ENCODE peak calls at places on chromosomes 12 and 14, in ten cellular contexts. V, X, W, Y, N, Z, E, H, L and F are unnamed samples.

GRCh38 chr12:96719671-96720362 is 187.2 kb upstream of the NEDD1 start:
- DNase-seq in V (no peak), X (no peak), W (peak), Y (peak), N (peak), Z (peak), E (no peak), H (no peak), L (peak), F (no peak)

GRCh38 chr12:113903381-113903863 is 62.7 kb downstream of the RBM19 start:
- DNase-seq in V (no peak), X (no peak), W (no peak), Y (peak), N (peak), Z (peak), E (no peak), H (no peak), L (peak), F (no peak)

GRCh38 chr12:12327802-12328201 is 22.2 kb downstream of the MANSC1 start:
- DNase-seq in V (no peak), X (no peak), W (peak), Y (peak), N (peak), Z (peak), E (peak), H (peak), L (peak), F (no peak)

GRCh38 chr14:92610849-92611271 is 97.3 kb downstream of the RIN3 start:
- DNase-seq in V (no peak), X (no peak), W (no peak), Y (no peak), N (no peak), Z (no peak), E (no peak), H (no peak), L (no peak), F (no peak)

GRCh38 chr14:94406910-94407309 is 18.5 kb upstream of the SERPINA1 start:
- DNase-seq in V (no peak), X (no peak), W (no peak), Y (no peak), N (no peak), Z (no peak), E (no peak), H (no peak), L (no peak), F (no peak)

GRCh38 chr14:104558231-104559042 is 21.1 kb upstream of the C14orf180 start:
- DNase-seq in V (no peak), X (no peak), W (no peak), Y (no peak), N (no peak), Z (no peak), E (no peak), H (no peak), L (no peak), F (no peak)

GRCh38 chr12:31887109-31887811 is 72.0 kb upstream of the RESF1 start:
- DNase-seq in V (no peak), X (no peak), W (no peak), Y (no peak), N (no peak), Z (no peak), E (no peak), H (no peak), L (no peak), F (peak)

GRCh38 chr12:107302649-107303386 is 209.5 kb upstream of the CRY1 start:
- DNase-seq in V (no peak), X (no peak), W (peak), Y (no peak), N (no peak), Z (no peak), E (no peak), H (no peak), L (no peak), F (no peak)

GRCh38 chr12:6700646-6701051 is at the start of gene PIANP:
- DNase-seq in V (peak), X (no peak), W (no peak), Y (peak), N (no peak), Z (no peak), E (no peak), H (no peak), L (no peak), F (no peak)

GRCh38 chr14:25050494-25051170 is 685 bp upstream of the STXBP6 start:
- DNase-seq in V (no peak), X (no peak), W (peak), Y (peak), N (peak), Z (peak), E (peak), H (peak), L (peak), F (no peak)

GRCh38 chr14:52692248-52692962 is 3.0 kb downstream of the ERO1A start:
- DNase-seq in V (peak), X (no peak), W (no peak), Y (peak), N (peak), Z (peak), E (no peak), H (no peak), L (peak), F (no peak)

GRCh38 chr12:24195063-24195462 is 245.6 kb upstream of the SOX5 start:
- DNase-seq in V (no peak), X (no peak), W (no peak), Y (no peak), N (no peak), Z (no peak), E (no peak), H (no peak), L (no peak), F (no peak)

GRCh38 chr12:114835031-114835430 is 151.1 kb upstream of the TBX3 start:
- DNase-seq in V (no peak), X (no peak), W (no peak), Y (peak), N (peak), Z (peak), E (peak), H (no peak), L (peak), F (no peak)

GRCh38 chr14:100102156-100102785 is 37.0 kb downstream of the EVL start:
- DNase-seq in V (no peak), X (no peak), W (no peak), Y (no peak), N (no peak), Z (no peak), E (no peak), H (no peak), L (no peak), F (peak)

GRCh38 chr14:102883028-102883953 is 39.2 kb upstream of the AMN start:
- DNase-seq in V (no peak), X (no peak), W (no peak), Y (no peak), N (no peak), Z (no peak), E (no peak), H (no peak), L (no peak), F (peak)

GRCh38 chr12:21940972-21941521 is at the start of gene ABCC9:
- DNase-seq in V (peak), X (no peak), W (peak), Y (peak), N (peak), Z (peak), E (no peak), H (peak), L (peak), F (peak)

GRCh38 chr14:29925106-29925722 is 2.4 kb downstream of the PRKD1 start:
- DNase-seq in V (no peak), X (no peak), W (peak), Y (peak), N (peak), Z (peak), E (no peak), H (no peak), L (peak), F (no peak)

GRCh38 chr12:75452675-75453330 is 27.8 kb upstream of the GLIPR1 start:
- DNase-seq in V (no peak), X (no peak), W (peak), Y (peak), N (peak), Z (peak), E (peak), H (no peak), L (peak), F (no peak)

GRCh38 chr12:113577464-113578121 is 105.9 kb upstream of the LHX5 start:
- DNase-seq in V (no peak), X (no peak), W (no peak), Y (no peak), N (no peak), Z (no peak), E (no peak), H (no peak), L (no peak), F (no peak)

GRCh38 chr12:104456950-104457745 is 400 bp downstream of the CHST11 start:
- DNase-seq in V (peak), X (peak), W (peak), Y (peak), N (peak), Z (peak), E (peak), H (peak), L (peak), F (peak)

GRCh38 chr12:8145754-8146415 is 10.9 kb upstream of the ZNF705A start:
- DNase-seq in V (peak), X (peak), W (no peak), Y (peak), N (peak), Z (peak), E (peak), H (peak), L (peak), F (peak)

GRCh38 chr12:51951843-51952722 is 584 bp downstream of the ACVR1B start:
- DNase-seq in V (peak), X (peak), W (no peak), Y (peak), N (no peak), Z (no peak), E (no peak), H (peak), L (no peak), F (peak)

GRCh38 chr14:24680516-24680915 is 46.5 kb upstream of the GZMB start:
- DNase-seq in V (no peak), X (no peak), W (no peak), Y (no peak), N (no peak), Z (no peak), E (no peak), H (no peak), L (no peak), F (no peak)

GRCh38 chr14:60665178-60665555 is 15.9 kb upstream of the SIX1 start:
- DNase-seq in V (no peak), X (no peak), W (no peak), Y (no peak), N (no peak), Z (no peak), E (no peak), H (no peak), L (no peak), F (no peak)

GRCh38 chr12:127145929-127146789 is 1120.8 kb upstream of the TMEM132C start:
- DNase-seq in V (peak), X (no peak), W (peak), Y (peak), N (peak), Z (peak), E (no peak), H (peak), L (peak), F (peak)

GRCh38 chr12:10215451-10215850 is 2.8 kb downstream of the GABARAPL1 start:
- DNase-seq in V (no peak), X (no peak), W (no peak), Y (no peak), N (no peak), Z (no peak), E (no peak), H (no peak), L (no peak), F (no peak)

DNA sequence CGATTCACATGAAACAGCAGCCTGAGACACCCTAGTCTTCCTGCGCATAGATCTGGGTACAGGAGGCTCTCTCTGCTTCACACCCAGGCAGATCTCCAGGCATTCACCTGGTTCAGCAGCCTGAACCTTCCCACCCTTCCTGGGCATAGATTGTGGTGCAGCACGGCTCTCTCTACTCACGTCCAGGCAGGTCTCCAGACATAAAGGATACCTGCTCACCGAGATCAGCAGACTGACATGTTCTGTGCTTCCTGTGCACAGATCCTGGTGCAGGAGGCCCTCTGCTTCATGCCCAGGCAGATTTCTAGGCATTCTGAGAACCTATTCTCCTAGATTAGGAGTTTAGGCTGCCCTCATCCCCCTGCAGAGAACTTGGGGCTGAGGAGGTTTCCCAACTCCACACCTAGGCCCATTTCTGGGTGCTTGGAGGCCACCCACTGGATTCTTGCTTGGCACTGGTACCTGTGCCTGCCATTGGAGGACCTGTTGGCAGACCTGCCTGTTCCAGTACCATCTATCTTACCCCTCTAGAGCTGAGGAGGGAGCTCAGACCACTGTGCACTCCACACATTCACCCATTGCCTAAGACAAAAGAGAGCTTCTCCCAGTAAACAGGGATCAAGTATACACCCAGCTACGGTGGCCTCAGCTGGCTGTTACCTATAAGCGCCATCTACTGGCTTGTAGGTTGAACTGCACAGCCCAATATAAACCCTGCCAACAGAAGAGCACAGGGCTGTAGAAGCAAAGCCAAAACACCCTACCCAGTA is 28.0 kb upstream of the GARIN6 start:
- DNase-seq in V (peak), X (no peak), W (peak), Y (peak), N (peak), Z (no peak), E (peak), H (no peak), L (peak), F (no peak)
- TF ChIP-seq CTCF in V (peak), X (no peak), W (peak), Y (peak), N (peak), Z (peak), E (peak), H (peak), L (peak), F (no peak)

DNA sequence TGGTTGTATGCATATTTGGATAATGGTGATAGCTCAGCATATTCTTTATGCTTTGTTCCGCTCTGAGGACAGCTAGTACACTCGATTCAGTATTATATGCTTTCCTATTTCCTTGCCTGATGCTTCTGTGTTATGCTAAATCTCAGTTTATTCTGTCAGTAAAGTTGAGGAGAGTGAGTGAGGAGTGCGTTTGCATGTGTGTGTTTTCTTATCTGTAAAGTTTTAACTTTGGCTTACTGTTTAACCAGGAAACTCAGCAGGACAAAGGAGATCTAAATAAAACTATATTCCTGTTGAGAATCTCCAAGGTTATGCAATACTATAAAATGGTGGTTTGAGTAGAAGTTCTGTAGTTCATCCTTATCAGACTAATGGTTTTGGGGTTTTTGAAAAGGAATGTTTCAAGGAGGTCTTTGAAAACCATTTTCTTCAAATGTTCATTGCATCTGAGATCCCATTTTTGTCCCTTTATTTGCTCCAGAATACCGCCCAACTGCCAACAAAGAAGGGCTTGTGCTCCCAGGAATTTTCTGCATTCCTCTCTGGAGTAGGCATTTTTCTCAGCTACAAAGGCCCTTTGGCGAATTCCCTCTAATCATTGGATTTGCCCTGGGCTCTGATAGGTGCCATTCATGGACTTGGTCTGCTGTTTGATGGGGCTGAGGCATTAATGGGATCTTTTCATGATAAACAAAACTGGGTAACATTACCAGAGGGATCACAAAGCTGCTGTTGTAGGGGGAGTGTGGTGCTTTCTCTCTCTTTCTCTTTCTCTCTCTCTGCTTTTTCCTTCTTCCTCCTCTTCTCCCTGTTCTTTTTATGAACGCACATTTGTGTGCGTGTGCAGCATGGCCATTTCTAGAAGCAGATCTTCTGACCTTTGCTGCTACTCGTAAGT is 71.7 kb downstream of the HMGA2 start:
- DNase-seq in V (no peak), X (no peak), W (no peak), Y (peak), N (peak), Z (peak), E (no peak), H (no peak), L (peak), F (no peak)
- H3K4me3 ChIP-seq in V (no peak), X (no peak), W (no peak), Y (no peak), N (no peak), Z (no peak), E (no peak), H (no peak), L (peak), F (no peak)

DNA sequence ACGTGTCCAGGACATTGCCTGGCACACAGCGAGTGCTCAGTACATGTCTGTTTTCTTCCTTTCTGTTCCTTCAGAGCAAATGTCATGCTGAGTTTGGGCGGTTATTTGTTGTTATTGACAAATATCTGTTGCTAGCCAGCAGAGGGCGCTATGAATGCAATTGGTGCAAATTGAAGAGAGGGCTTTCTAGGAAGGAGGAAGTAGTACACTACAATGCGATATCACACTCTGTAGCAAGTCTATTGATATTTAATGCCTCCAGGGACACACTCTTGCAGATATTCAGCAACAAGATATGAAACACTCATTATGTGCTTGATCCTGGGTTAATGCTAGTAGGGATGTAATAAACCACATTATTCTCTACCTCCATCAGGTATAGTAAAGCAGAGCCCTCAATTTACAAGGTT is 267.3 kb upstream of the SRRM4 start:
- DNase-seq in V (peak), X (no peak), W (peak), Y (no peak), N (no peak), Z (no peak), E (no peak), H (peak), L (no peak), F (no peak)
- TF ChIP-seq CTCF in V (peak), X (no peak), W (peak), Y (peak), N (no peak), Z (no peak), E (no peak), H (peak), L (no peak), F (no peak)

GRCh38 chr12:110849748-110850403 is 3.1 kb downstream of the CCDC63 start:
- DNase-seq in V (no peak), X (no peak), W (no peak), Y (no peak), N (no peak), Z (no peak), E (no peak), H (no peak), L (no peak), F (no peak)

GRCh38 chr12:110844131-110844530 is 2.7 kb upstream of the CCDC63 start:
- DNase-seq in V (no peak), X (no peak), W (no peak), Y (no peak), N (no peak), Z (no peak), E (no peak), H (no peak), L (no peak), F (no peak)

GRCh38 chr12:110844551-110845395 is 2.0 kb upstream of the CCDC63 start:
- DNase-seq in V (peak), X (no peak), W (peak), Y (peak), N (peak), Z (peak), E (peak), H (peak), L (peak), F (peak)

GRCh38 chr12:110848524-110848923 is 1.7 kb downstream of the CCDC63 start:
- DNase-seq in V (no peak), X (no peak), W (no peak), Y (no peak), N (no peak), Z (no peak), E (no peak), H (no peak), L (no peak), F (no peak)

GRCh38 chr12:110846615-110847566 is at the start of gene CCDC63:
- DNase-seq in V (peak), X (no peak), W (no peak), Y (peak), N (peak), Z (peak), E (peak), H (peak), L (peak), F (peak)
- H3K4me3 ChIP-seq in V (no peak), X (peak), W (peak), Y (peak), N (no peak), Z (peak), E (peak), H (peak), L (no peak), F (no peak)

DNA sequence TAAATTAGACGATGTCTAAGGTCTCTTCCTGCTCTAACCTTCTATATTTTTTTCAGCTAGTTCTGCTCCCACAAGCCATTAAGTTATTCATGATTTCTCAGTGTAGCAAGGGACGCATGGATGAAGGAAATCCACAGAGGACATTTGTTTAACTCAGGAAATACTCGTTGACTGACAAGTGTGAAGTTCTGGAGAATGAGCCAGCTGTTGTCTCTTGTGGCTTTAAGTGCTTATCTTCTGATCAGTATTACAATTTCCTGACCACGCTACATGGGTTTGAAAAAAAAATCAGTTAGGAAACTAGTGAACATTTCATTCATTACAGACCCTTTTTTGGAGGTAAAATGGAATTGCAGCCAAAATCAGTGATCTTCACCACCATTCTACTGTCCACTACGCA is 53.2 kb downstream of the GUCY2C start:
- DNase-seq in V (no peak), X (no peak), W (no peak), Y (peak), N (peak), Z (no peak), E (no peak), H (no peak), L (no peak), F (no peak)
- TF ChIP-seq CTCF in V (no peak), X (no peak), W (no peak), Y (no peak), N (no peak), Z (no peak), E (no peak), H (no peak), L (no peak), F (no peak)